ENCODE peak calls at places on chromosome 16, in five cellular contexts. M is fibroblast of mammary gland, S is tibial artery, G is right atrium auricular region, J is heart right ventricle. B is an unnamed sample.

GRCh38 chr16:814974-815373 is 14.4 kb upstream of the GNG13 start:
- DNase-seq in G (no peak), S (no peak), J (no peak), M (peak), B (peak)

GRCh38 chr16:733382-734207 is 6.7 kb downstream of the HAGHL start:
- DNase-seq in G (no peak), S (no peak), M (no peak), J (no peak), B (no peak)

GRCh38 chr16:83903739-83904138 is 4.8 kb downstream of the MLYCD start:
- DNase-seq in S (no peak), M (peak), G (peak), J (peak), B (peak)

GRCh38 chr16:78576941-78577340 is 477.5 kb downstream of the WWOX start:
- DNase-seq in S (no peak), M (peak), G (no peak), J (no peak), B (no peak)

GRCh38 chr16:73878616-73879015 is 418.0 kb upstream of the PSMD7 start:
- DNase-seq in G (no peak), S (no peak), M (peak), J (peak), B (peak)

GRCh38 chr16:72961863-72962262 is 86.1 kb downstream of the ZFHX3 start:
- DNase-seq in S (peak), G (no peak), M (no peak), J (no peak), B (no peak)

GRCh38 chr16:58306327-58306726 is 11.5 kb upstream of the PRSS54 start:
- DNase-seq in G (no peak), J (no peak), S (no peak), M (peak), B (peak)

GRCh38 chr16:46859719-46860152 is 24.4 kb upstream of the GPT2 start:
- DNase-seq in G (no peak), J (no peak), S (no peak), M (peak), B (peak)

GRCh38 chr16:50584033-50584722 is 36.0 kb downstream of the NKD1 start:
- DNase-seq in G (no peak), J (no peak), S (no peak), M (no peak), B (no peak)

GRCh38 chr16:22938647-22939046 is 124.7 kb downstream of the HS3ST2 start:
- DNase-seq in J (no peak), G (no peak), S (no peak), M (no peak), B (no peak)

GRCh38 chr16:8660841-8661301 is 13.5 kb upstream of the ABAT start:
- DNase-seq in G (peak), S (peak), M (peak), J (peak), B (peak)

GRCh38 chr16:53999123-53999522 is 287.5 kb downstream of the IRX3 start:
- DNase-seq in S (no peak), G (no peak), J (no peak), M (no peak), B (no peak)

GRCh38 chr16:49274936-49275730 is 6.5 kb downstream of the CBLN1 start:
- DNase-seq in G (no peak), J (no peak), S (no peak), M (no peak), B (no peak)

GRCh38 chr16:72560617-72561016 is 388.7 kb upstream of the PMFBP1 start:
- DNase-seq in S (no peak), G (no peak), J (no peak), M (peak), B (no peak)

GRCh38 chr16:48596326-48596725 is 13.7 kb downstream of the N4BP1 start:
- DNase-seq in J (no peak), G (no peak), S (no peak), M (no peak), B (no peak)

GRCh38 chr16:54812229-54812628 is 118.4 kb upstream of the IRX5 start:
- DNase-seq in G (no peak), J (no peak), M (peak), S (no peak), B (peak)

GRCh38 chr16:79571753-79572544 is 28.6 kb downstream of the MAF start:
- DNase-seq in S (no peak), M (no peak), G (no peak), J (no peak), B (no peak)

GRCh38 chr16:624522-625401 is 6.0 kb upstream of the WFIKKN1 start:
- DNase-seq in S (no peak), G (no peak), J (no peak), M (no peak), B (no peak)

GRCh38 chr16:77435240-77435819 is 496 bp upstream of the ADAMTS18 start:
- DNase-seq in G (no peak), M (no peak), J (no peak), S (no peak), B (no peak)
- H3K4me3 ChIP-seq in G (no peak), M (no peak), J (no peak), S (no peak), B (no peak)

GRCh38 chr16:88821168-88821850 is 9.6 kb upstream of the APRT start:
- DNase-seq in J (no peak), M (no peak), G (no peak), S (no peak), B (no peak)
- TF ChIP-seq CTCF in J (no peak), M (no peak), G (no peak), S (no peak), B (no peak)

GRCh38 chr16:4498546-4499195 is 22.5 kb downstream of the HMOX2 start:
- DNase-seq in S (no peak), G (no peak), J (no peak), M (no peak), B (no peak)

GRCh38 chr16:4496305-4496704 is 20.1 kb downstream of the HMOX2 start:
- DNase-seq in G (no peak), M (peak), S (no peak), J (no peak), B (peak)

GRCh38 chr16:4501071-4501478 is 24.9 kb downstream of the HMOX2 start:
- DNase-seq in G (no peak), M (peak), S (no peak), J (no peak), B (peak)

GRCh38 chr16:4499196-4499555 is 23.0 kb downstream of the HMOX2 start:
- DNase-seq in M (no peak), J (no peak), S (no peak), G (no peak), B (no peak)

DNA sequence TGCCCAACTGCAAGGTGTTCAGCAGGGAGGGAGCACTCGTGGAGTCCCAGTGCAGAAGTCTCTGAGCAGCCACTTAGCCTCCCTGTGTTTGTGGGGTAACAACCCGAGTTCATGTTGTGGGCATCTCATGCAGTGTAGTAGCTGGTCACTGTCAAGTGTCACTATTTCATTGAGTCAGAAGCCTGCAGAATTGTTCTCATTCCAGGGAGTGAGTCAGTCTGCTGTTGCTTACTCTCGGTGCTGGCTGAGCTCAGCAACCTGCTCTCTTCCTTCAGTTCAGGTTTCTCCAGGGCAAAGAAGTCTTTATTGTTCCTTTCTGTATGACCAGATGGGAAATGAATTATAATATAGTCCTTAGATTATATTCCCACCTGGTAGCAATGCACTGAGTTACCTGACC is 24.1 kb downstream of the HMOX2 start:
- DNase-seq in M (peak), J (no peak), S (no peak), G (no peak), B (peak)
- H3K4me3 ChIP-seq in M (no peak), J (peak), S (peak), G (peak), B (no peak)

GRCh38 chr16:27779719-27780161 is 229.8 kb downstream of the KATNIP start:
- DNase-seq in G (no peak), S (peak), J (no peak), M (peak), B (peak)
- TF ChIP-seq CTCF in G (no peak), S (peak), J (peak), M (peak), B (peak)

B was measured in astrocyte of the spinal cord.